ENCODE peak calls at places on chromosome 21, in five cellular contexts. One of them, this sample, is unnamed.

GRCh38 chr21:29117372-29117955 is 13.0 kb upstream of the MAP3K7CL start:
- DNase-seq in hepatocyte: no peak
- DNase-seq in heart right ventricle: no peak
- DNase-seq in sigmoid colon: no peak
- DNase-seq in HCT116: no peak
- DNase-seq in this sample: no peak

GRCh38 chr21:29656504-29657227 is 283.1 kb downstream of the GRIK1 start:
- DNase-seq in hepatocyte: no peak
- DNase-seq in heart right ventricle: no peak
- DNase-seq in sigmoid colon: no peak
- DNase-seq in HCT116: no peak
- DNase-seq in this sample: no peak

GRCh38 chr21:27190601-27191000 is 223.7 kb upstream of the ADAMTS5 start:
- DNase-seq in hepatocyte: no peak
- DNase-seq in heart right ventricle: no peak
- DNase-seq in sigmoid colon: no peak
- DNase-seq in HCT116: no peak
- DNase-seq in this sample: no peak

GRCh38 chr21:24045775-24046215 is 1561.5 kb downstream of the MRPL39 start:
- DNase-seq in hepatocyte: peak; percentile 9
- DNase-seq in heart right ventricle: peak; percentile 53
- DNase-seq in sigmoid colon: peak; percentile 70
- DNase-seq in HCT116: no peak
- DNase-seq in this sample: peak; percentile 27

GRCh38 chr21:25578070-25578961 is 29.0 kb downstream of the MRPL39 start:
- DNase-seq in hepatocyte: no peak
- DNase-seq in heart right ventricle: no peak
- DNase-seq in sigmoid colon: no peak
- DNase-seq in HCT116: no peak
- DNase-seq in this sample: no peak

GRCh38 chr21:25862596-25862995 is 127.8 kb downstream of the GABPA start:
- DNase-seq in hepatocyte: no peak
- DNase-seq in heart right ventricle: no peak
- DNase-seq in sigmoid colon: no peak
- DNase-seq in HCT116: peak; percentile 18
- DNase-seq in this sample: no peak

GRCh38 chr21:36381841-36382589 is 3.2 kb upstream of the CHAF1B start:
- DNase-seq in hepatocyte: no peak
- DNase-seq in heart right ventricle: no peak
- DNase-seq in sigmoid colon: no peak
- DNase-seq in HCT116: no peak
- DNase-seq in this sample: no peak

GRCh38 chr21:22438428-22439086 is 1440.3 kb downstream of the NCAM2 start:
- DNase-seq in hepatocyte: no peak
- DNase-seq in heart right ventricle: no peak
- DNase-seq in sigmoid colon: no peak
- DNase-seq in HCT116: no peak
- DNase-seq in this sample: no peak

GRCh38 chr21:17834639-17835354 is 15.6 kb upstream of the C21orf91 start:
- DNase-seq in hepatocyte: no peak
- DNase-seq in heart right ventricle: no peak
- DNase-seq in sigmoid colon: no peak
- DNase-seq in HCT116: no peak
- DNase-seq in this sample: no peak

GRCh38 chr21:21111309-21111920 is 113.2 kb downstream of the NCAM2 start:
- DNase-seq in hepatocyte: no peak
- DNase-seq in heart right ventricle: no peak
- DNase-seq in sigmoid colon: no peak
- DNase-seq in HCT116: no peak
- DNase-seq in this sample: no peak

GRCh38 chr21:37430184-37430821 is 63.7 kb downstream of the DYRK1A start:
- DNase-seq in hepatocyte: peak; percentile 25
- DNase-seq in heart right ventricle: no peak
- DNase-seq in sigmoid colon: no peak
- DNase-seq in HCT116: no peak
- DNase-seq in this sample: no peak

GRCh38 chr21:29187939-29188338 is 57.5 kb downstream of the MAP3K7CL start:
- DNase-seq in hepatocyte: no peak
- DNase-seq in heart right ventricle: no peak
- DNase-seq in sigmoid colon: peak; percentile 86
- DNase-seq in HCT116: peak; percentile 59
- DNase-seq in this sample: no peak

GRCh38 chr21:41779659-41780058 is 12.8 kb upstream of the RIPK4 start:
- DNase-seq in hepatocyte: no peak
- DNase-seq in heart right ventricle: no peak
- DNase-seq in sigmoid colon: no peak
- DNase-seq in HCT116: no peak
- DNase-seq in this sample: peak; percentile 52

GRCh38 chr21:20882462-20883415 is 115.5 kb upstream of the NCAM2 start:
- DNase-seq in hepatocyte: peak; percentile 61
- DNase-seq in heart right ventricle: no peak
- DNase-seq in sigmoid colon: no peak
- DNase-seq in HCT116: peak; percentile 8
- DNase-seq in this sample: peak; percentile 28

GRCh38 chr21:26595971-26596370 is 22.9 kb upstream of the CYYR1 start:
- DNase-seq in hepatocyte: no peak
- DNase-seq in heart right ventricle: no peak
- DNase-seq in sigmoid colon: no peak
- DNase-seq in HCT116: no peak
- DNase-seq in this sample: no peak

GRCh38 chr21:20341431-20341830 is 656.8 kb upstream of the NCAM2 start:
- DNase-seq in hepatocyte: no peak
- DNase-seq in heart right ventricle: no peak
- DNase-seq in sigmoid colon: no peak
- DNase-seq in HCT116: no peak
- DNase-seq in this sample: no peak

GRCh38 chr21:28928578-28929124 is 64.0 kb downstream of the LTN1 start:
- DNase-seq in hepatocyte: no peak
- DNase-seq in heart right ventricle: no peak
- DNase-seq in sigmoid colon: no peak
- DNase-seq in HCT116: no peak
- DNase-seq in this sample: no peak

GRCh38 chr21:41985662-41986416 is 24.3 kb downstream of the ZBTB21 start:
- DNase-seq in hepatocyte: no peak
- DNase-seq in heart right ventricle: no peak
- DNase-seq in sigmoid colon: no peak
- DNase-seq in HCT116: no peak
- DNase-seq in this sample: no peak

GRCh38 chr21:31172328-31172727 is 134.1 kb upstream of the KRTAP19-8 start:
- DNase-seq in hepatocyte: no peak
- DNase-seq in heart right ventricle: no peak
- DNase-seq in sigmoid colon: no peak
- DNase-seq in HCT116: no peak
- DNase-seq in this sample: no peak

GRCh38 chr21:37383066-37383465 is 16.5 kb downstream of the DYRK1A start:
- DNase-seq in hepatocyte: no peak
- DNase-seq in heart right ventricle: no peak
- DNase-seq in sigmoid colon: no peak
- DNase-seq in HCT116: no peak
- DNase-seq in this sample: no peak

GRCh38 chr21:37878946-37879660 is 37.2 kb downstream of the KCNJ6 start:
- DNase-seq in hepatocyte: peak; percentile 34
- DNase-seq in heart right ventricle: no peak
- DNase-seq in sigmoid colon: no peak
- DNase-seq in HCT116: no peak
- DNase-seq in this sample: no peak

GRCh38 chr21:31514598-31514997 is 144.9 kb upstream of the SOD1 start:
- DNase-seq in hepatocyte: peak; percentile 31
- DNase-seq in heart right ventricle: no peak
- DNase-seq in sigmoid colon: no peak
- DNase-seq in HCT116: no peak
- DNase-seq in this sample: no peak

GRCh38 chr21:32456497-32456918 is 44.0 kb downstream of the EVA1C start:
- DNase-seq in hepatocyte: no peak
- DNase-seq in heart right ventricle: no peak
- DNase-seq in sigmoid colon: peak; percentile 82
- DNase-seq in HCT116: no peak
- DNase-seq in this sample: no peak

GRCh38 chr21:25080706-25081495 is 526.4 kb downstream of the MRPL39 start:
- DNase-seq in hepatocyte: no peak
- DNase-seq in heart right ventricle: no peak
- DNase-seq in sigmoid colon: no peak
- DNase-seq in HCT116: no peak
- DNase-seq in this sample: no peak

GRCh38 chr21:35855463-35855862 is 204.9 kb downstream of the SETD4 start:
- DNase-seq in hepatocyte: no peak
- DNase-seq in heart right ventricle: no peak
- DNase-seq in sigmoid colon: no peak
- DNase-seq in HCT116: no peak
- DNase-seq in this sample: no peak

GRCh38 chr21:14531927-14532326 is 14.2 kb downstream of the SAMSN1 start:
- DNase-seq in hepatocyte: no peak
- DNase-seq in heart right ventricle: no peak
- DNase-seq in sigmoid colon: no peak
- DNase-seq in HCT116: no peak
- DNase-seq in this sample: no peak

GRCh38 chr21:26177187-26177586 is 6.6 kb upstream of the APP start:
- DNase-seq in hepatocyte: no peak
- DNase-seq in heart right ventricle: peak; percentile 28
- DNase-seq in sigmoid colon: no peak
- DNase-seq in HCT116: no peak
- DNase-seq in this sample: no peak

GRCh38 chr21:41821081-41821755 is 54.4 kb upstream of the RIPK4 start:
- DNase-seq in hepatocyte: no peak
- DNase-seq in heart right ventricle: no peak
- DNase-seq in sigmoid colon: peak; percentile 50
- DNase-seq in HCT116: no peak
- DNase-seq in this sample: no peak

GRCh38 chr21:43343992-43344886 is 82.7 kb downstream of the SIK1 start:
- DNase-seq in hepatocyte: peak; percentile 70
- DNase-seq in heart right ventricle: no peak
- DNase-seq in sigmoid colon: no peak
- DNase-seq in HCT116: no peak
- DNase-seq in this sample: peak; percentile 49
- H3K4me3 ChIP-seq in hepatocyte: no peak overlapping the region
- H3K4me3 ChIP-seq in heart right ventricle: no peak overlapping the region
- H3K4me3 ChIP-seq in sigmoid colon: peak overlapping the region; percentile 3
- H3K4me3 ChIP-seq in HCT116: no peak overlapping the region
- H3K4me3 ChIP-seq in this sample: no peak overlapping the region

DNA sequence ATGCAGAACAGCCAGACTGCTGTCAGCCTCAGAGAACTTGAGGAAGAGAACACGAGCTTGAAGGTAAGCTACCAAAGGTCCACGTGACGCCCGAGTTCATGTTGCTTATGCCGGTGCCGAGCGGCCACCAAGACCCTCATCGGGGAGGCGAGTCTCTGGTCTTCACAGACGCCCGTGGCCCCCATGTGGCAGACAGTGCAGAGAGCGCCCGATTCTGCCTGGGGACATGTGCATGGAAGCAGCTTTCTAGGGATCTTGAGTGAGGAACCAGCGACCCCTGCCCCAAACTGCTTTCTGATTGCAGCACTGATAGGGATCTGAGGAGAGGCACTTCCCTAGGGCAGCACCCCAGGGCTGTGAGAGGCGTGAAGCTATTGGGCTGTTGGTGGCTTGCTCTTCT is 56.3 kb upstream of the DIP2A start:
- DNase-seq in hepatocyte: no peak
- DNase-seq in heart right ventricle: no peak
- DNase-seq in sigmoid colon: no peak
- DNase-seq in HCT116: no peak
- DNase-seq in this sample: no peak
- TF ChIP-seq CTCF in hepatocyte: no peak
- TF ChIP-seq CTCF in heart right ventricle: no peak
- TF ChIP-seq CTCF in sigmoid colon: no peak
- TF ChIP-seq CTCF in HCT116: peak; percentile 13
- TF ChIP-seq CTCF in this sample: no peak

DNA sequence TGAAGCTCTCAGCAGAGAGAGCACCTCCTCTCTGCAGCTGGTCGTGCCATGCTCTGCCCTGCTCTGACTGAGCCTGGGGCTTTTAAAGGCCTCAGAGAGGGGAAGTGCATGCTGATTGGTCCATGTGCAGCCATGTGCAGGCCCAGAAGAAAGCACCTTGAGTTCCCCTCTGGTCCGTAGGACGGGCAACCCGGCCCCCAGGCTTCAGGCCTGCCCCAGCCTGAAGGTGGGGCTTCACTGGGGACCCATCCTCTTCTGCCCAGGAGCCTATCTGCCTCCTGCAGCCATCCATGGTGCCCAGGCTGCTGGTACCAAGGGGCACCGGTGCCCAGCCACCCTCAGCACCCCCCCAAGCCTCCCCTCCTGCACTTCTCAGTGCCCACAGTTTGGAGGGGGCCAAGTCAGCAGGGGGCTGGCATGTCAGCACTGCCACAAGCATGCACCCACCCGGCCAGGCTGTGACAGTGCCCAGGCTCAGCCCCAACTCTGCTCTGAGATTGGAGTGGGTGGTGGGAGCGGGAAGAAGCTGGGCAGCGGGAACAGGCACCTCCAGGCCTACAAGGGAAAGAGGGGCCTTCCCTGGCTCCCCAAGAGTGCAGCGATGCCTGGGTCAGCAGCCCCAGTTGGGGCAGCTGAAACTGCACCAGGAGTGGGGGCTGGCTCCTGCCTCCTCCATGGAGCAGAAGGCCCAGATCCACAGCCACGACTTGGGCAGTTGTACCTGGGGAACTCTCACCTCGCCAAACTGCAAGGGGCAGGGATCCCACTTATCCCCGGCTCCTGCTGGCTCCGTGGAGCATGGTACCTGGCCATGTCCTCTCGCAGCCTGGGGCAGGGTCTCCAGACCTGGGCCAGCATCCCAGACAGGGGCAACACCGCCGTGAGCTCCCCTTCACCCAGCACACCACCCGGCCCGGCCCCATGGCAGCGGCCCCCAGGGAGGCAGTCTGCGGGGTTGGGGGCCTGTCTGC is 11.6 kb downstream of the COL6A2 start:
- DNase-seq in hepatocyte: no peak
- DNase-seq in heart right ventricle: peak; percentile 2
- DNase-seq in sigmoid colon: peak; percentile 61
- DNase-seq in HCT116: no peak
- DNase-seq in this sample: peak; percentile 15
- H3K27ac ChIP-seq in hepatocyte: no peak overlapping the region
- H3K27ac ChIP-seq in heart right ventricle: peak overlapping the region; percentile 80
- H3K27ac ChIP-seq in sigmoid colon: peak overlapping the region; percentile 73
- H3K27ac ChIP-seq in HCT116: no peak overlapping the region
- H3K27ac ChIP-seq in this sample: no peak overlapping the region

DNA sequence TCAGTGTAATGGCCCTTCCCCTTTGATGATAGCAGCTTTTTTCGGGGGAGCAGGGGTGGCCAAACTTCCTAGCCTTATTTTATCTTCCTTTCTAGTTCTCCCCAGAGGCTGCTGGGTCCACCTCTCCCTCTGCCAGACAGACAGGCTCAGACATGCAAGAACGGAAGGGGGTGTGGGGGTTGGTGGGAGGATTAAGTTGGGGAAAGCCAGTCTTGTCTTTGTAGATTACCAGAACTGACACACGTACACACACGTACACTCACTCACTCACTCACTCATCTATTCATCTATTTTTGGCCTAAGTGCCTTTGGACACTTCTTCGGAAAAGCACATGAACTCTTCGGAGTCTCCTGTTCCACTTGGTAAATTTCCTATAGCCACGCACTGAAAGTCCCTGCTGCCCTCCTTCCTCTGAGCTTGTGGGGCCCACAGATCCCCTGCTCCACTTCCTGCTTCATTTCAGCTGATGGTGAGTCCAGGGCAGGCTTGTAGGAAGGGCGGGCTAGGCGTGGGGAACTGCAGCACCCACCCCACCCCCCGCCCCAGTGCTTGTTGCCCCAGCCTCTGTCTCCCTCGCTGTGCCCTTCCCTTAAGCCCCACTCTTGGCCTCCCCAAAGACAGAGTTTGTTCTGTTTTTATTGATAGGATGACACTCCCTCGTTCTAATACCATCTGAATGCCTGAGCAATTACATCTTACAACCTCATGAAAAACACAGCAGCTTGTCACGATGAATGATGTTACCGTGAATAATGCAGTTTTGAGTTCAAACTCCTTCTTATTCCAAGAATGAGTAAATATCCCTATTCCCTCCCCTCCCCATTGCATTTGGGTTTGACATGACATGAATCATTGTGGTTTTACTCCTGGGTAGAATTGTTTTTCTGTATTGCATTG is 60.7 kb upstream of the ATP5PO start:
- DNase-seq in hepatocyte: peak; percentile 68
- DNase-seq in heart right ventricle: peak; percentile 34
- DNase-seq in sigmoid colon: peak; percentile 72
- DNase-seq in HCT116: no peak
- DNase-seq in this sample: peak; percentile 7
- H3K4me3 ChIP-seq in hepatocyte: no peak overlapping the region
- H3K4me3 ChIP-seq in heart right ventricle: peak overlapping the region; percentile 20
- H3K4me3 ChIP-seq in sigmoid colon: no peak overlapping the region
- H3K4me3 ChIP-seq in HCT116: peak overlapping the region; percentile 19
- H3K4me3 ChIP-seq in this sample: no peak overlapping the region